ENCODE peak calls at places on chromosomes 11 and 22, in five cellular contexts. S is endodermal cell, G is mucosa of descending colon, D is transverse colon, X is fibroblast of mammary gland. H is an unnamed sample.

GRCh38 chr11:17594686-17595192 is 47.7 kb downstream of the OTOG start:
- DNase-seq in S (peak), G (no peak), D (no peak), X (no peak), H (no peak)

GRCh38 chr22:40058265-40058664 is 63.5 kb downstream of the FAM83F start:
- DNase-seq in S (no peak), G (no peak), D (no peak), X (no peak), H (no peak)

GRCh38 chr11:27514076-27514475 is 7.5 kb upstream of the LIN7C start:
- DNase-seq in S (no peak), G (no peak), D (no peak), X (no peak), H (no peak)

GRCh38 chr11:118153976-118154375 is 1.4 kb upstream of the SCN4B start:
- DNase-seq in S (no peak), G (no peak), D (no peak), X (no peak), H (no peak)

GRCh38 chr11:9941991-9942390 is 278.1 kb downstream of the SWAP70 start:
- DNase-seq in S (no peak), G (no peak), D (no peak), X (no peak), H (no peak)

GRCh38 chr11:48093795-48094642 is 113.7 kb downstream of the PTPRJ start:
- DNase-seq in S (no peak), G (no peak), D (no peak), X (peak), H (peak)

GRCh38 chr22:22463855-22464540 is 44.5 kb downstream of the ZNF280B start:
- DNase-seq in S (peak), G (peak), D (peak), X (peak), H (peak)

GRCh38 chr22:50612715-50613221 is 12.2 kb downstream of the MAPK8IP2 start:
- DNase-seq in S (peak), G (peak), D (peak), X (no peak), H (no peak)

GRCh38 chr11:128667873-128668272 is 26.0 kb upstream of the FLI1 start:
- DNase-seq in S (no peak), G (no peak), D (no peak), X (peak), H (no peak)

GRCh38 chr11:64226507-64227051 is 505 bp downstream of the NUDT22 start:
- DNase-seq in S (peak), G (peak), D (peak), X (no peak), H (no peak)
- TF ChIP-seq CTCF in S (no peak), G (no peak), D (no peak), X (no peak), H (no peak)

GRCh38 chr11:64641596-64642417 is 50.8 kb downstream of the SLC22A12 start:
- DNase-seq in S (no peak), G (no peak), D (no peak), X (no peak), H (no peak)

GRCh38 chr11:64638829-64639228 is 47.8 kb downstream of the SLC22A12 start:
- DNase-seq in S (no peak), G (no peak), D (no peak), X (no peak), H (no peak)

GRCh38 chr11:64637346-64638016 is 46.5 kb downstream of the SLC22A12 start:
- DNase-seq in S (no peak), G (no peak), D (no peak), X (no peak), H (no peak)

GRCh38 chr11:64638017-64638664 is 47.1 kb downstream of the SLC22A12 start:
- DNase-seq in S (peak), G (peak), D (peak), X (no peak), H (no peak)

DNA sequence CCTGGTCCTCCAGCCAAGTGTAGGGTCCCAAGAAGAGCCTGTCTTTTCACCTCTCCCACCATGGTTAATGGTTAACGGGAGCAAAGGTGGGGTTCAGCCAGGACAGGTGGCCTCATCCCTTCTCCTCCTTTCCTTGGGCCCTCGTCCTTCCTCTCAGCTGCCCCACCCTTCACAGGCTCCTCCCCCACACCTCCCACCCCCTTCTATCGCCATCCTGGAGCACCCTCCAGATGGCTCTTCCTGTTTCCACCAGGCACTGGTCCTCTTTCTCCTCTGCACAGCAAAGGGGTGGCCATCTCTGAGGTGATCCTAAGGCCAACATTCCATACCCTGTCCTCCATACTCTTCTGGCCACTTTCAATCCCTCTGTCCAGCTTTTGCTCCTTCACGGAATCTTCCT is 48.9 kb downstream of the SLC22A12 start:
- DNase-seq in S (no peak), G (no peak), D (no peak), X (no peak), H (no peak)
- H3K4me3 ChIP-seq in S (no peak), G (no peak), D (no peak), X (no peak), H (no peak)

DNA sequence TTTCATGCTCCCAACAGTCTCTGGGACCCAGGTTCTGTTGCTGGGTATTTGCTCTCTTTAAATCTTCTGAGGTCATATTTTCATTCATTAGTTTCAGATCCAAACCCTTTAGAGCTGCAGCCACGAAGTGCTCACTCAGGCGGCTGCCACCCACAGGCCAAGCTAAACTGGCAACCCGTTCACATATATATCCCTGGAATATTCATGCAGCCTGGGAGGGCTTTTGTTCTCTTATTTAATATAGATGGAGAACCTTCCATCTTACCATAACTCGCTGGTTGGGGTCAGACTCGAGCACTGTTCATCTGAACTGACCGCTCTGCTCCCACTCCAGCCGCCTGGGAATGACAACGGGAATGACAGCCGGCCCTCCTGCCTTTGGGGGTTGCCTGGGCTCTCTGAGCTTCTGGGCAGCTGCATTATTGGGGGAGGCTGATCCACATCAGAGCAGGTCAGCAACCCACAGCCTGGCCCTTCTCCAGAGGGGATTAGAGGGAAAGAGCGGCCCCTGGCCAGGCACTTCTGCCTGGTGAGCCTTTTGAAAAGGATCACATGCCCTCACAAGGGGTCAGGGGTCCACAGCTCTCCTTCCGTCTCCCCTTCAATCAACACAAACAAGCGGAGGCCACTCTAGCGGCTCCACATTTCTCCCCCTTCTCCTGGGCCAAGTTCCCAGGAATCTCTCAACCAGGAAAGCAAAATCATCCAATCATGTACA is 11.9 kb downstream of the TMEM184B start:
- DNase-seq in S (no peak), G (no peak), D (no peak), X (peak), H (peak)
- TF ChIP-seq CTCF in S (no peak), G (no peak), D (no peak), X (peak), H (peak)

DNA sequence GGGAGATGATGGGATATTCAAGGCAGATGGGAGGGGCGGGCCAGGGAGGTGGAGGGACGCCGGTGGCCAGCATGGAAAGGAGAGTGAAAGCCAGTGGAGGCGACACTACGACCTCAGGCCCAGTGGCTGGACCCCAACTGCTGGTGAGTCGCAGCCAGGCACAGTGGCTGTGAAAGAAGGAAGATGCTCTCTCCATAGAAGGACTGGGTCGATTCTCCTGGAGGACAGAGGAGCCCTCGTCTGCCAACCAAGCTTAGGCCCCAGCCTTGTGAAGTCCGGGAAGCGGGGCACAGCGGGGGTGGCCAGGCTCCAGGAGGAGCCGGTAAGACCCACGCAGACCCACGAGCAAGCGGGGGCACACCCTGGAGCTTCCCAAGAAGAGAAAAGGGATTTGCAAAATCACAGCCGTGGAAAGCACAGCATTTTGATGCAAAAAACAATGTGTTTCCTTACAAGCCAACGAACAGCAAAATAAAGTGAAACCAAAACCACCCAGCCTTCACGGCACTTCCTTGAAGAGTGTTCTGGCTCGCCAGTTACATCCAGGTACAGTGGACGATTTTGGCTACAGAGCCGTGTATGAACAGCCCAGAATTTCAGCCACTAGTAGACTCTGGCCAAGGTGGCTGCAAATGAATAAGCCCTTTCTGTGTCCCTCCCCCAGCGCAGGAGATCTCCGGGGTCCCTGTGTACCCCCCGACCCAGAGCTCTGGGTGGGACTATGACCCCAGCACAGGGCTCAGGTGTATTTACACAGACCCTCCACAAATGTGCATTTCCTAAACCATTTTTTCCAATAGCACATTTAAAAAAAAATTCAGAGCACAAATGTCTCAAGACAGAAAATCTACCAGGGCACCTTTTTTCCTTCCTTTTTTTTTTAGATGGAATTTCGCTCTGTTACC is 96.9 kb downstream of the TRMU start:
- DNase-seq in S (no peak), G (peak), D (peak), X (no peak), H (peak)
- H3K4me3 ChIP-seq in S (no peak), G (peak), D (peak), X (no peak), H (peak)

GRCh38 chr11:117096140-117096972 is 1.9 kb downstream of the SIK3 start:
- DNase-seq in S (peak), G (no peak), D (peak), X (no peak), H (peak)
- TF ChIP-seq CTCF in S (peak), G (no peak), D (no peak), X (no peak), H (no peak)

DNA sequence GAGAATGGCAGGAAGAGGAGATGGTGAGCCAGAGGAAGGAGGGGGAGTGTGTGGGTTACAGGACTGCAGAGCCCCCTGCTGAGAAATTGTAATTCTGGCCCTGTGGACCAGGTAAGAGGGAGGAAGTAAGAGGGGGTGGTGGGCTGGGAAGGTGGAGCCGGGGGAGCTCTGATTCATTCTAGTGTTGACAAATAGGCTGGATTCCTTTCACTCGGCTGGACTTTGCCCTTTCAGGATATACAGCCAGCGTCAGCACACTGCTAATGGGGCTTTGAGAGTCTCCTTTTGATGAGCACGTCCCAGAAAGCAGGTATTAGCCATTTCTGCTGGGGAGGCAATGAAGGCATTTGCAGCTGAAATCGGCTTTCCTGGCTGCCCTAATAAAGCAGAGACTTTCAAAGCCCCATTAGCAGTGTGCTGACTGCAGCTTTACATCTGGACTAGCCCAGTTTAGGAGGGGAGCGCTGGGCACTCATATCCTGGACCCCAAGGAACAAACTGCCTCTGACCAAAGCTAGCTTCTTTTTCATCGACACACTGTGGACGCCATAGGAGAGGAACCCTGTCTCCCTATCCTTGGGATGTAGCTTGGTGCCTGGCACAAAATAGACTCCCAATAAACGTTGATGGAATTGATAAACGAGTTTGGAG is 44.8 kb upstream of the CADM1 start:
- DNase-seq in S (peak), G (no peak), D (peak), X (no peak), H (no peak)
- H3K4me3 ChIP-seq in S (peak), G (no peak), D (no peak), X (no peak), H (no peak)

DNA sequence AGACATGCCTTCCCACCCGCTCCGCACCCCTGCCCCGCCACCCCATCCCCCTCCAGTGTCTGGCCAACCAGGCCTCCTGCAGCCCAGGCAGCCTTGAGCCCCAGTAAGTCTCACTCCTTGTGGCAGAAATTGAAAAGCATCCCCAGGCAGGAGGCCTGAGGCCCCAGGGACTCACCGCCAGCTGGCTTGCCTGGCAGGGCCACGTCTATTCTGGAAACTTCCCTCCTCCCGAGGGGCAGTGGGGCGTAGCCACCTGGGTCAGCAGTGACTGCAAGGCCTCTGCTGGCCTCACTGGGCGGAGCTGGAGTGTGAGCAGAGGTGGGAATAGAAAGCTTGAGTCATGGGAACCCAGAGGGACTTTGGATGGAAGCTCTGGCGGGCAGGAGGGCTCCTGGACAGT is 26.3 kb downstream of the ANO1 start:
- DNase-seq in S (no peak), G (no peak), D (no peak), X (no peak), H (no peak)
- TF ChIP-seq CTCF in S (no peak), G (no peak), D (no peak), X (no peak), H (no peak)

DNA sequence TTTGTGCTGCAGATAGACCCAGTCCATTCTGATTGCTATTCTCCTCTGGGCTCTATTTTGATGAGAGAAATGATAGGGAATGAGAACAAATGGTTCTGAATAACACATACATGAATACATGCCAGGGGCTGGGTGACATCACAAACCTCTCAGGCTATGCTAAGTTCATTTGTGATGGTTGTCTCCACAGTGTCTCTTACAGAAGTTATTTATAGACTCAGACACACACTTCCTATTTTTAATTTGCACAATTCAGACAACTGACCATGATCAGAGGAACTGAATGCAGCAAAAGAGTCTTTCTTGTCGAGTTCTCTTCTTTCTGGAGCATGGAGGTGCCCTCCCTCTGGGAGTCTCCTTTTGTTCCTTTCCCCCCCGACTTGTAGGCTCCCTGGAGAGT is 991.7 kb downstream of the OPCML start:
- DNase-seq in S (no peak), G (no peak), D (no peak), X (no peak), H (no peak)
- H3K4me3 ChIP-seq in S (no peak), G (no peak), D (no peak), X (no peak), H (no peak)

DNA sequence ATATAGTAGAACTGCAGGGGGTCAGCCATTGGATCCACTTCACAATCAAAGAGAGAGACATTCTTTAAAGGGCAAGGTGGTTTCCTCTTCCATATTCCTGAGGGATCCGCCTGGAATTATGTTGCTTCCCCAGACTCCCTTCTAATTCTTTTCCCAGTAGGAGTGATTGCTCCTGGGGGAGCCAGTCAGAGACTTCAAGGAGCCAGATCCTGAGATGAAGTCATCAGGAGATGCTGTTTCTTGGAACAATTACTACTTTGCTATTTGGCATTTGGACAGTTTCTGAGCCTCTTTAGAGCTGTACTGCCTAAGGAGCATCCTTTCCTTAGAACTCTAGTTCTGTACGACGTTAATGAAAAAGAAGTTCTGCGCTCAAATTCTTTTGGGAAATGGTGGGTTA is 1.9 kb upstream of the OR9Q2 start:
- DNase-seq in S (no peak), G (no peak), D (no peak), X (no peak), H (no peak)
- TF ChIP-seq CTCF in S (no peak), G (no peak), D (no peak), X (no peak), H (no peak)

DNA sequence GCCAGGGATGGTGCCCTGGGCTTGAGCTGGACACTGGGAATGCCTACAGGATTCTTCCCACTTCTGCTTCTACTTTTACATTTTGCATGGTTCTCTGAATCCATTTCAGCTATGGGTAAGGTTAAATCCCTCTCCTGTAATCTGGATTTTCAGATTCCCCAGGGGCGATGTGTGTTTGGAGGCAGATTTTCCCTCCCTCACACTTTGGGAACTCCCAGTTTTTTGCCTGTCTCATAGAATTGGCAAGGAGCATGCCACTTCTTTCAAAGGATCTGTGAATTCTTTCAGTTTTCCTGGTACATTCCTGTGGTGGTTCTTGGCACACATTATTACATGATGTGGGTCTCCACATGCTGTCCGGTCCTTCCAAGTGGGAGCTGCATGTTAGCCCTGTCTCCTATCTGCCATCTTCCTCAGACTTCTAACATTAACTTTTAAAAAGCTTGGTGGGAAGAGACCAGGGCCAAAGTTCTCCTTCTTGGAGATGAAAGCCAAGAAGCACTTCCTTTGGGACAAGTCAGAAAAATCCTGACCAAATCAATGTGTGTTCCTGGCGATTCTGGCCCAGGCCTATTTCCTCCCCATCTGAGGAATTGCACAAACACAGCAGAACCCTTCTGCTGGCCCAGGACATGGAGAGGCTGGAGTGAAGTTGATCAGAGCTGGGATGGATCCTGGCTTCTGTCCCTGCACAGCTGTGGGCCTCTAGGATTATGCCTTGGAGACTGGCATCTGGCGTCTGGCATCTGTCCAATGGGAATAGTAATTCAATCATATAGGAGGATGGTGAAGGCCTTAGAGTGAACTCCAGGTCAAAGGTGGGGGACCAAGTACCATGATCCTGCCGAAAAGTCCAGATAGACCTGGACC is 5.4 kb upstream of the APOL2 start:
- DNase-seq in S (no peak), G (no peak), D (no peak), X (peak), H (no peak)
- H3K4me3 ChIP-seq in S (no peak), G (no peak), D (no peak), X (no peak), H (no peak)

H was measured in fibroblast of villous mesenchyme.